ENCODE peak calls at places on chromosomes 4 and X, in seven cellular contexts. O, H, T, F, K, J and R are unnamed samples.

GRCh38 chr4:165461176-165461835 is 82.5 kb downstream of the CPE start:
- DNase-seq in F (no peak), H (no peak), J (no peak), O (peak; percentile 72), T (no peak), K (no peak), R (peak; percentile 77)

GRCh38 chr4:94636004-94636403 is 121.8 kb upstream of the BMPR1B start:
- DNase-seq in K (no peak), T (no peak), O (no peak), J (no peak), H (no peak), F (no peak), R (no peak)

GRCh38 chrX:35919536-35920309 is at the start of gene CFAP47:
- DNase-seq in O (no peak), H (peak; percentile 72), F (no peak), K (no peak), J (peak; percentile 64), T (no peak), R (peak; percentile 70)

GRCh38 chr4:22556411-22556969 is 40.6 kb upstream of the ADGRA3 start:
- DNase-seq in K (no peak), O (no peak), H (no peak), J (no peak), F (no peak), T (no peak), R (no peak)

GRCh38 chrX:57596109-57596870 is 4.5 kb downstream of the ZXDB start:
- DNase-seq in T (no peak), H (no peak), K (no peak), O (no peak), F (no peak), J (no peak), R (no peak)

GRCh38 chr4:23775694-23776093 is 114.2 kb downstream of the PPARGC1A start:
- DNase-seq in K (no peak), J (no peak), H (no peak), F (no peak), O (no peak), T (no peak), R (peak; percentile 53)

GRCh38 chrX:74781507-74782034 is 143.7 kb downstream of the NEXMIF start:
- DNase-seq in F (no peak), O (no peak), H (no peak), K (no peak), J (no peak), T (peak; percentile 12), R (no peak)

GRCh38 chr4:98462487-98462886 is 195.9 kb downstream of the TSPAN5 start:
- DNase-seq in K (no peak), O (no peak), J (no peak), F (no peak), T (no peak), H (no peak), R (no peak)

GRCh38 chr4:73841243-73841925 is 4.9 kb downstream of the CXCL6 start:
- DNase-seq in K (no peak), J (no peak), T (no peak), O (no peak), H (no peak), F (no peak), R (no peak)

GRCh38 chr4:83644677-83645639 is 109.0 kb downstream of the GPAT3 start:
- DNase-seq in T (peak; percentile 68), O (peak; percentile 58), F (no peak), J (no peak), K (no peak), H (peak; percentile 38), R (no peak)

GRCh38 chr4:86934147-86934771 is 552 bp upstream of the AFF1 start:
- DNase-seq in O (no peak), T (no peak), H (no peak), F (no peak), K (no peak), J (no peak), R (no peak)

GRCh38 chrX:44265559-44265958 is 77.9 kb downstream of the EFHC2 start:
- DNase-seq in F (no peak), H (no peak), T (no peak), O (no peak), J (no peak), K (no peak), R (no peak)

GRCh38 chr4:99058228-99058627 is 30.4 kb downstream of the ADH5 start:
- DNase-seq in T (no peak), F (no peak), J (no peak), K (no peak), H (no peak), O (no peak), R (no peak)